ENCODE peak calls at places on chromosomes 16 and 17, in five cellular contexts. One of them, this sample, is unnamed.

GRCh38 chr17:3551189-3551588 is 6.4 kb downstream of the TRPV3 start:
- DNase-seq in thoracic aorta: no peak
- DNase-seq in lower lobe of right lung: no peak
- DNase-seq in heart right ventricle: no peak
- DNase-seq in activated CD4-positive, alpha-beta T cell treated with anti-CD3 and anti-CD28 coated beads, Interleukin-2, amount 50 U/mL, for 48 hours: no peak
- DNase-seq in this sample: no peak

GRCh38 chr16:8720080-8720966 is 45.9 kb downstream of the ABAT start:
- DNase-seq in heart right ventricle: no peak
- DNase-seq in lower lobe of right lung: no peak
- DNase-seq in thoracic aorta: no peak
- DNase-seq in activated CD4-positive, alpha-beta T cell treated with anti-CD3 and anti-CD28 coated beads, Interleukin-2, amount 50 U/mL, for 48 hours: no peak
- DNase-seq in this sample: no peak

GRCh38 chr17:42547698-42548069 is 5.0 kb upstream of the HSD17B1 start:
- DNase-seq in activated CD4-positive, alpha-beta T cell treated with anti-CD3 and anti-CD28 coated beads, Interleukin-2, amount 50 U/mL, for 48 hours: no peak
- DNase-seq in lower lobe of right lung: no peak
- DNase-seq in thoracic aorta: no peak
- DNase-seq in heart right ventricle: peak
- DNase-seq in this sample: no peak

GRCh38 chr17:27459433-27459832 is 3.2 kb downstream of the KSR1 start:
- DNase-seq in activated CD4-positive, alpha-beta T cell treated with anti-CD3 and anti-CD28 coated beads, Interleukin-2, amount 50 U/mL, for 48 hours: no peak
- DNase-seq in lower lobe of right lung: no peak
- DNase-seq in heart right ventricle: no peak
- DNase-seq in thoracic aorta: no peak
- DNase-seq in this sample: no peak

GRCh38 chr17:38562903-38563302 is 42.8 kb downstream of the SRCIN1 start:
- DNase-seq in lower lobe of right lung: no peak
- DNase-seq in thoracic aorta: no peak
- DNase-seq in heart right ventricle: no peak
- DNase-seq in activated CD4-positive, alpha-beta T cell treated with anti-CD3 and anti-CD28 coated beads, Interleukin-2, amount 50 U/mL, for 48 hours: no peak
- DNase-seq in this sample: no peak

GRCh38 chr17:11279776-11280344 is 38.8 kb downstream of the SHISA6 start:
- DNase-seq in lower lobe of right lung: no peak
- DNase-seq in thoracic aorta: no peak
- DNase-seq in activated CD4-positive, alpha-beta T cell treated with anti-CD3 and anti-CD28 coated beads, Interleukin-2, amount 50 U/mL, for 48 hours: no peak
- DNase-seq in heart right ventricle: no peak
- DNase-seq in this sample: no peak

GRCh38 chr16:23301251-23302044 is 654 bp upstream of the SCNN1B start:
- DNase-seq in lower lobe of right lung: no peak
- DNase-seq in activated CD4-positive, alpha-beta T cell treated with anti-CD3 and anti-CD28 coated beads, Interleukin-2, amount 50 U/mL, for 48 hours: no peak
- DNase-seq in heart right ventricle: no peak
- DNase-seq in thoracic aorta: no peak
- DNase-seq in this sample: no peak

GRCh38 chr17:77830816-77831490 is 127.5 kb upstream of the TNRC6C start:
- DNase-seq in thoracic aorta: no peak
- DNase-seq in heart right ventricle: no peak
- DNase-seq in activated CD4-positive, alpha-beta T cell treated with anti-CD3 and anti-CD28 coated beads, Interleukin-2, amount 50 U/mL, for 48 hours: no peak
- DNase-seq in lower lobe of right lung: peak
- DNase-seq in this sample: peak

GRCh38 chr16:27401768-27402568 is at the start of gene IL21R:
- DNase-seq in heart right ventricle: peak
- DNase-seq in lower lobe of right lung: peak
- DNase-seq in thoracic aorta: no peak
- DNase-seq in activated CD4-positive, alpha-beta T cell treated with anti-CD3 and anti-CD28 coated beads, Interleukin-2, amount 50 U/mL, for 48 hours: peak
- DNase-seq in this sample: peak

GRCh38 chr16:81855552-81856153 is 76.6 kb downstream of the PLCG2 start:
- DNase-seq in thoracic aorta: no peak
- DNase-seq in activated CD4-positive, alpha-beta T cell treated with anti-CD3 and anti-CD28 coated beads, Interleukin-2, amount 50 U/mL, for 48 hours: no peak
- DNase-seq in lower lobe of right lung: no peak
- DNase-seq in heart right ventricle: no peak
- DNase-seq in this sample: no peak

GRCh38 chr16:8426569-8426968 is 163.7 kb downstream of the TMEM114 start:
- DNase-seq in lower lobe of right lung: no peak
- DNase-seq in heart right ventricle: no peak
- DNase-seq in activated CD4-positive, alpha-beta T cell treated with anti-CD3 and anti-CD28 coated beads, Interleukin-2, amount 50 U/mL, for 48 hours: no peak
- DNase-seq in thoracic aorta: no peak
- DNase-seq in this sample: no peak

GRCh38 chr16:66934138-66934838 is at the start of gene CIAO2B:
- DNase-seq in heart right ventricle: peak
- DNase-seq in activated CD4-positive, alpha-beta T cell treated with anti-CD3 and anti-CD28 coated beads, Interleukin-2, amount 50 U/mL, for 48 hours: peak
- DNase-seq in lower lobe of right lung: peak
- DNase-seq in thoracic aorta: no peak
- DNase-seq in this sample: peak

GRCh38 chr17:38338053-38338452 is 5.7 kb downstream of the GPR179 start:
- DNase-seq in lower lobe of right lung: no peak
- DNase-seq in heart right ventricle: no peak
- DNase-seq in activated CD4-positive, alpha-beta T cell treated with anti-CD3 and anti-CD28 coated beads, Interleukin-2, amount 50 U/mL, for 48 hours: no peak
- DNase-seq in thoracic aorta: no peak
- DNase-seq in this sample: peak

GRCh38 chr17:8387914-8388651 is 5.1 kb upstream of the RPL26 start:
- DNase-seq in thoracic aorta: no peak
- DNase-seq in heart right ventricle: no peak
- DNase-seq in lower lobe of right lung: no peak
- DNase-seq in activated CD4-positive, alpha-beta T cell treated with anti-CD3 and anti-CD28 coated beads, Interleukin-2, amount 50 U/mL, for 48 hours: no peak
- DNase-seq in this sample: no peak

GRCh38 chr17:43079578-43080302 is 45.4 kb downstream of the BRCA1 start:
- DNase-seq in heart right ventricle: no peak
- DNase-seq in lower lobe of right lung: no peak
- DNase-seq in activated CD4-positive, alpha-beta T cell treated with anti-CD3 and anti-CD28 coated beads, Interleukin-2, amount 50 U/mL, for 48 hours: no peak
- DNase-seq in thoracic aorta: no peak
- DNase-seq in this sample: no peak

GRCh38 chr16:66717112-66717675 is 20.7 kb upstream of the CMTM4 start:
- DNase-seq in heart right ventricle: peak
- DNase-seq in thoracic aorta: no peak
- DNase-seq in activated CD4-positive, alpha-beta T cell treated with anti-CD3 and anti-CD28 coated beads, Interleukin-2, amount 50 U/mL, for 48 hours: peak
- DNase-seq in lower lobe of right lung: no peak
- DNase-seq in this sample: no peak

GRCh38 chr16:56351481-56351880 is 73.9 kb downstream of the AMFR start:
- DNase-seq in activated CD4-positive, alpha-beta T cell treated with anti-CD3 and anti-CD28 coated beads, Interleukin-2, amount 50 U/mL, for 48 hours: no peak
- DNase-seq in heart right ventricle: no peak
- DNase-seq in lower lobe of right lung: no peak
- DNase-seq in thoracic aorta: no peak
- DNase-seq in this sample: no peak

GRCh38 chr17:1094591-1094990 is 85.2 kb downstream of the ABR start:
- DNase-seq in lower lobe of right lung: no peak
- DNase-seq in thoracic aorta: no peak
- DNase-seq in activated CD4-positive, alpha-beta T cell treated with anti-CD3 and anti-CD28 coated beads, Interleukin-2, amount 50 U/mL, for 48 hours: no peak
- DNase-seq in heart right ventricle: no peak
- DNase-seq in this sample: no peak

GRCh38 chr17:40311575-40311974 is 2.6 kb downstream of the RARA start:
- DNase-seq in thoracic aorta: no peak
- DNase-seq in heart right ventricle: peak
- DNase-seq in activated CD4-positive, alpha-beta T cell treated with anti-CD3 and anti-CD28 coated beads, Interleukin-2, amount 50 U/mL, for 48 hours: no peak
- DNase-seq in lower lobe of right lung: peak
- DNase-seq in this sample: no peak

GRCh38 chr17:72879877-72880276 is 212.6 kb downstream of the SLC39A11 start:
- DNase-seq in activated CD4-positive, alpha-beta T cell treated with anti-CD3 and anti-CD28 coated beads, Interleukin-2, amount 50 U/mL, for 48 hours: no peak
- DNase-seq in heart right ventricle: no peak
- DNase-seq in thoracic aorta: no peak
- DNase-seq in lower lobe of right lung: no peak
- DNase-seq in this sample: no peak

GRCh38 chr16:89330177-89330856 is 112.8 kb downstream of the ZNF778 start:
- DNase-seq in heart right ventricle: no peak
- DNase-seq in lower lobe of right lung: peak
- DNase-seq in thoracic aorta: no peak
- DNase-seq in activated CD4-positive, alpha-beta T cell treated with anti-CD3 and anti-CD28 coated beads, Interleukin-2, amount 50 U/mL, for 48 hours: no peak
- DNase-seq in this sample: peak

GRCh38 chr17:37220609-37220953 is 155.2 kb upstream of the C17orf78 start:
- DNase-seq in heart right ventricle: no peak
- DNase-seq in thoracic aorta: no peak
- DNase-seq in activated CD4-positive, alpha-beta T cell treated with anti-CD3 and anti-CD28 coated beads, Interleukin-2, amount 50 U/mL, for 48 hours: peak
- DNase-seq in lower lobe of right lung: no peak
- DNase-seq in this sample: peak